ENCODE peak calls at places on chromosome 21, in nine cellular contexts. P, W, C, T, N, Z, E, F and B are unnamed samples.

GRCh38 chr21:45419162-45419561 is 14.2 kb downstream of the COL18A1 start:
- DNase-seq in P (peak), W (no peak), C (no peak), T (no peak), N (no peak), Z (no peak), E (no peak), F (no peak), B (no peak)

GRCh38 chr21:15935530-15935929 is 205.7 kb downstream of the USP25 start:
- DNase-seq in P (no peak), W (no peak), C (no peak), T (no peak), N (no peak), Z (no peak), E (no peak), F (peak), B (no peak)

GRCh38 chr21:46129846-46130651 is 25.3 kb downstream of the FTCD start:
- DNase-seq in P (peak), W (no peak), C (no peak), T (no peak), N (no peak), Z (no peak), E (no peak), F (no peak), B (no peak)

GRCh38 chr21:46111857-46112730 is 14.2 kb downstream of the COL6A2 start:
- DNase-seq in P (peak), W (no peak), C (no peak), T (no peak), N (peak), Z (no peak), E (peak), F (no peak), B (no peak)

GRCh38 chr21:29829514-29830255 is 110.1 kb downstream of the GRIK1 start:
- DNase-seq in P (no peak), W (no peak), C (no peak), T (no peak), N (no peak), Z (no peak), E (no peak), F (peak), B (no peak)

GRCh38 chr21:45379171-45379900 is 25.6 kb upstream of the COL18A1 start:
- DNase-seq in P (peak), W (no peak), C (no peak), T (no peak), N (no peak), Z (no peak), E (no peak), F (no peak), B (no peak)

GRCh38 chr21:31618696-31619430 is 40.6 kb upstream of the SOD1 start:
- DNase-seq in P (no peak), W (no peak), C (no peak), T (no peak), N (no peak), Z (no peak), E (no peak), F (peak), B (no peak)

GRCh38 chr21:18493420-18493819 is 89.8 kb upstream of the TMPRSS15 start:
- DNase-seq in P (no peak), W (no peak), C (no peak), T (no peak), N (no peak), Z (no peak), E (no peak), F (peak), B (no peak)

GRCh38 chr21:44306926-44307687 is 7.3 kb downstream of the PFKL start:
- DNase-seq in P (no peak), W (no peak), C (no peak), T (no peak), N (no peak), Z (no peak), E (peak), F (peak), B (no peak)

GRCh38 chr21:42236693-42237092 is 17.8 kb downstream of the ABCG1 start:
- DNase-seq in P (no peak), W (no peak), C (no peak), T (no peak), N (no peak), Z (no peak), E (no peak), F (no peak), B (no peak)

GRCh38 chr21:24023936-24024335 is 1583.3 kb downstream of the MRPL39 start:
- DNase-seq in P (no peak), W (no peak), C (no peak), T (no peak), N (no peak), Z (no peak), E (no peak), F (no peak), B (no peak)

GRCh38 chr21:45537746-45538291 is 4.4 kb downstream of the SLC19A1 start:
- DNase-seq in P (peak), W (no peak), C (no peak), T (no peak), N (peak), Z (no peak), E (no peak), F (no peak), B (no peak)

GRCh38 chr21:14889080-14889805 is 175.6 kb downstream of the NRIP1 start:
- DNase-seq in P (no peak), W (no peak), C (no peak), T (no peak), N (peak), Z (no peak), E (no peak), F (peak), B (no peak)